ENCODE peak calls at places on chromosomes 12 and 14, in four cellular contexts. One of them, this sample, is unnamed.

GRCh38 chr12:76762556-76762955 is 1.4 kb upstream of the ZDHHC17 start:
- DNase-seq in heart right ventricle: no peak
- DNase-seq in bronchial epithelial cell: no peak
- DNase-seq in lung: no peak
- DNase-seq in this sample: no peak

GRCh38 chr12:67727652-67728295 is 79.2 kb downstream of the DYRK2 start:
- DNase-seq in heart right ventricle: no peak
- DNase-seq in bronchial epithelial cell: no peak
- DNase-seq in lung: no peak
- DNase-seq in this sample: peak; percentile 50

GRCh38 chr14:95877633-95878032 is 1.0 kb downstream of the TUNAR start:
- DNase-seq in heart right ventricle: no peak
- DNase-seq in bronchial epithelial cell: no peak
- DNase-seq in lung: no peak
- DNase-seq in this sample: no peak

GRCh38 chr12:109880938-109881337 is 597 bp upstream of the GLTP start:
- DNase-seq in heart right ventricle: no peak
- DNase-seq in bronchial epithelial cell: peak; percentile 22
- DNase-seq in lung: no peak
- DNase-seq in this sample: no peak

GRCh38 chr12:2359725-2360629 is 307.2 kb downstream of the CACNA1C start:
- DNase-seq in heart right ventricle: no peak
- DNase-seq in bronchial epithelial cell: no peak
- DNase-seq in lung: no peak
- DNase-seq in this sample: no peak

GRCh38 chr14:31419179-31420012 is 954 bp downstream of the HEATR5A start:
- DNase-seq in heart right ventricle: no peak
- DNase-seq in bronchial epithelial cell: peak; percentile 38
- DNase-seq in lung: no peak
- DNase-seq in this sample: peak; percentile 70

GRCh38 chr14:68865542-68865941 is 72.7 kb upstream of the ZFP36L1 start:
- DNase-seq in heart right ventricle: no peak
- DNase-seq in bronchial epithelial cell: no peak
- DNase-seq in lung: no peak
- DNase-seq in this sample: no peak

GRCh38 chr14:63781686-63782085 is 53.8 kb upstream of the SGPP1 start:
- DNase-seq in heart right ventricle: no peak
- DNase-seq in bronchial epithelial cell: peak; percentile 43
- DNase-seq in lung: no peak
- DNase-seq in this sample: no peak

GRCh38 chr14:79544671-79545070 is 666.6 kb downstream of the DIO2 start:
- DNase-seq in heart right ventricle: no peak
- DNase-seq in bronchial epithelial cell: no peak
- DNase-seq in lung: no peak
- DNase-seq in this sample: no peak

GRCh38 chr12:85279449-85280137 is 427 bp upstream of the ALX1 start:
- DNase-seq in heart right ventricle: no peak
- DNase-seq in bronchial epithelial cell: no peak
- DNase-seq in lung: no peak
- DNase-seq in this sample: no peak

GRCh38 chr14:73645248-73645610 is 443 bp downstream of the DNAL1 start:
- DNase-seq in heart right ventricle: peak; percentile 4
- DNase-seq in bronchial epithelial cell: no peak
- DNase-seq in lung: no peak
- DNase-seq in this sample: no peak

GRCh38 chr12:14399871-14400270 is 34.4 kb downstream of the ATF7IP start:
- DNase-seq in heart right ventricle: no peak
- DNase-seq in bronchial epithelial cell: peak; percentile 82
- DNase-seq in lung: no peak
- DNase-seq in this sample: peak; percentile 48

GRCh38 chr14:33401326-33401725 is 462.6 kb downstream of the NPAS3 start:
- DNase-seq in heart right ventricle: no peak
- DNase-seq in bronchial epithelial cell: no peak
- DNase-seq in lung: no peak
- DNase-seq in this sample: no peak

GRCh38 chr12:27424631-27425230 is 21.8 kb upstream of the SMCO2 start:
- DNase-seq in heart right ventricle: peak; percentile 41
- DNase-seq in bronchial epithelial cell: peak; percentile 54
- DNase-seq in lung: no peak
- DNase-seq in this sample: peak; percentile 76

GRCh38 chr12:103824845-103825244 is 16.2 kb downstream of the NT5DC3 start:
- DNase-seq in heart right ventricle: no peak
- DNase-seq in bronchial epithelial cell: no peak
- DNase-seq in lung: no peak
- DNase-seq in this sample: no peak

GRCh38 chr12:84397279-84397678 is 515.3 kb downstream of the SLC6A15 start:
- DNase-seq in heart right ventricle: no peak
- DNase-seq in bronchial epithelial cell: peak; percentile 27
- DNase-seq in lung: no peak
- DNase-seq in this sample: peak; percentile 1

GRCh38 chr12:71562681-71563595 is 100.7 kb downstream of the ZFC3H1 start:
- DNase-seq in heart right ventricle: no peak
- DNase-seq in bronchial epithelial cell: no peak
- DNase-seq in lung: no peak
- DNase-seq in this sample: no peak

GRCh38 chr12:21819678-21820077 is 45.2 kb upstream of the KCNJ8 start:
- DNase-seq in heart right ventricle: no peak
- DNase-seq in bronchial epithelial cell: peak; percentile 20
- DNase-seq in lung: no peak
- DNase-seq in this sample: no peak

GRCh38 chr12:99706736-99707473 is 59.4 kb downstream of the GARIN6 start:
- DNase-seq in heart right ventricle: no peak
- DNase-seq in bronchial epithelial cell: peak; percentile 13
- DNase-seq in lung: no peak
- DNase-seq in this sample: no peak

GRCh38 chr14:91369628-91370445 is 47.8 kb downstream of the CCDC88C start:
- DNase-seq in heart right ventricle: no peak
- DNase-seq in bronchial epithelial cell: peak; percentile 55
- DNase-seq in lung: peak; percentile 47
- DNase-seq in this sample: peak; percentile 12

GRCh38 chr12:54663603-54664002 is 15.4 kb upstream of the DCD start:
- DNase-seq in heart right ventricle: no peak
- DNase-seq in bronchial epithelial cell: no peak
- DNase-seq in lung: no peak
- DNase-seq in this sample: no peak

GRCh38 chr14:100778951-100779690 is 46.8 kb upstream of the MEG3 start:
- DNase-seq in heart right ventricle: no peak
- DNase-seq in bronchial epithelial cell: no peak
- DNase-seq in lung: no peak
- DNase-seq in this sample: no peak

GRCh38 chr12:127903146-127903545 is 363.8 kb upstream of the TMEM132C start:
- DNase-seq in heart right ventricle: no peak
- DNase-seq in bronchial epithelial cell: no peak
- DNase-seq in lung: no peak
- DNase-seq in this sample: peak; percentile 51

GRCh38 chr12:60844875-60845274 is 1249.0 kb downstream of the SLC16A7 start:
- DNase-seq in heart right ventricle: no peak
- DNase-seq in bronchial epithelial cell: no peak
- DNase-seq in lung: no peak
- DNase-seq in this sample: no peak

GRCh38 chr14:76084374-76084773 is 67.3 kb upstream of the GPATCH2L start:
- DNase-seq in heart right ventricle: no peak
- DNase-seq in bronchial epithelial cell: no peak
- DNase-seq in lung: no peak
- DNase-seq in this sample: no peak

GRCh38 chr12:4355843-4356327 is 23.6 kb downstream of the FGF23 start:
- DNase-seq in heart right ventricle: peak; percentile 31
- DNase-seq in bronchial epithelial cell: peak; percentile 40
- DNase-seq in lung: no peak
- DNase-seq in this sample: peak; percentile 11

GRCh38 chr12:114945351-114945750 is 261.4 kb upstream of the TBX3 start:
- DNase-seq in heart right ventricle: no peak
- DNase-seq in bronchial epithelial cell: no peak
- DNase-seq in lung: no peak
- DNase-seq in this sample: no peak

GRCh38 chr12:24177889-24178288 is 228.4 kb upstream of the SOX5 start:
- DNase-seq in heart right ventricle: no peak
- DNase-seq in bronchial epithelial cell: no peak
- DNase-seq in lung: no peak
- DNase-seq in this sample: no peak

GRCh38 chr14:49019467-49020100 is 566.6 kb downstream of the RPS29 start:
- DNase-seq in heart right ventricle: no peak
- DNase-seq in bronchial epithelial cell: no peak
- DNase-seq in lung: no peak
- DNase-seq in this sample: no peak

GRCh38 chr14:31320216-31320615 is 100.1 kb downstream of the HEATR5A start:
- DNase-seq in heart right ventricle: peak; percentile 66
- DNase-seq in bronchial epithelial cell: no peak
- DNase-seq in lung: no peak
- DNase-seq in this sample: no peak

GRCh38 chr14:61480704-61481285 is 159.4 kb downstream of the PRKCH start:
- DNase-seq in heart right ventricle: no peak
- DNase-seq in bronchial epithelial cell: no peak
- DNase-seq in lung: no peak
- DNase-seq in this sample: no peak

GRCh38 chr14:74261288-74261687 is 22.0 kb downstream of the VSX2 start:
- DNase-seq in heart right ventricle: no peak
- DNase-seq in bronchial epithelial cell: peak; percentile 48
- DNase-seq in lung: no peak
- DNase-seq in this sample: no peak

GRCh38 chr12:40232602-40233001 is 7.8 kb downstream of the LRRK2 start:
- DNase-seq in heart right ventricle: no peak
- DNase-seq in bronchial epithelial cell: no peak
- DNase-seq in lung: no peak
- DNase-seq in this sample: no peak

GRCh38 chr14:30283822-30284446 is 275.0 kb upstream of the G2E3 start:
- DNase-seq in heart right ventricle: no peak
- DNase-seq in bronchial epithelial cell: peak; percentile 69
- DNase-seq in lung: no peak
- DNase-seq in this sample: peak; percentile 48

GRCh38 chr12:7501031-7501585 is 2.5 kb downstream of the CD163 start:
- DNase-seq in heart right ventricle: no peak
- DNase-seq in bronchial epithelial cell: peak; percentile 6
- DNase-seq in lung: no peak
- DNase-seq in this sample: peak; percentile 8

GRCh38 chr14:93648440-93649168 is 139.7 kb downstream of the PRIMA1 start:
- DNase-seq in heart right ventricle: no peak
- DNase-seq in bronchial epithelial cell: peak; percentile 30
- DNase-seq in lung: no peak
- DNase-seq in this sample: no peak
- TF ChIP-seq CTCF in heart right ventricle: no peak
- TF ChIP-seq CTCF in bronchial epithelial cell: peak; percentile 40
- TF ChIP-seq CTCF in lung: no peak
- TF ChIP-seq CTCF in this sample: no peak

GRCh38 chr14:24309538-24310386 is at the start of gene LTB4R2:
- DNase-seq in heart right ventricle: no peak
- DNase-seq in bronchial epithelial cell: peak; percentile 82
- DNase-seq in lung: no peak
- DNase-seq in this sample: no peak
- H3K4me3 ChIP-seq in heart right ventricle: peak within 1 kb of the TSS; percentile 46
- H3K4me3 ChIP-seq in bronchial epithelial cell: peak within 1 kb of the TSS; percentile 28
- H3K4me3 ChIP-seq in lung: peak within 1 kb of the TSS; percentile 42
- H3K4me3 ChIP-seq in this sample: peak within 1 kb of the TSS; percentile 21

DNA sequence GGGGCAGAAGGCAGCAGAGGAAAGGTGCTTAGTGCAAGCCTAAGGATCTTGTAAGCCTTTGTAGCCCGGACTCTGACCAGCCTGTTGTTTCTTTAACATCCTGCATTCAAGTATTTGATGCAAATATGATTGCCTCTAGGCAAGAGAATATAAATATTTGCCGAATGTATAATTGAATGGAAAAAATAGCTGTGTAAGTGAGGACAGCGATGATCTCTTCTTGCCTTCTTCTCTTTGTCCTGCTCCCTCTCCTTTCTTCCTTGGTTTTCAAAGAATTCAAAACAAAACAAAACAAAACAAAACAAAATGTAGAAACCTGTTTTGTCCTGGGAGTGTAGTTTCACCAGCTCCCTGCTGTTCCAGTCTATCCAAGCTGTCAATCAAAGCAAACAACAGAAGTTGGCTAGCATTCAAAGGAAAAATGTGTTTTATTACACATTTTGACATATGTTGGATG is 74.9 kb upstream of the CPM start:
- DNase-seq in heart right ventricle: no peak
- DNase-seq in bronchial epithelial cell: peak; percentile 66
- DNase-seq in lung: no peak
- DNase-seq in this sample: peak; percentile 42
- TF ChIP-seq CTCF in heart right ventricle: no peak
- TF ChIP-seq CTCF in bronchial epithelial cell: no peak
- TF ChIP-seq CTCF in lung: no peak
- TF ChIP-seq CTCF in this sample: no peak

GRCh38 chr12:65830305-65830704 is 6.0 kb downstream of the HMGA2 start:
- DNase-seq in heart right ventricle: no peak
- DNase-seq in bronchial epithelial cell: peak; percentile 60
- DNase-seq in lung: no peak
- DNase-seq in this sample: peak; percentile 51

GRCh38 chr12:65835256-65835655 is 11.0 kb downstream of the HMGA2 start:
- DNase-seq in heart right ventricle: no peak
- DNase-seq in bronchial epithelial cell: no peak
- DNase-seq in lung: no peak
- DNase-seq in this sample: no peak

GRCh38 chr12:65829716-65830115 is 5.4 kb downstream of the HMGA2 start:
- DNase-seq in heart right ventricle: no peak
- DNase-seq in bronchial epithelial cell: no peak
- DNase-seq in lung: no peak
- DNase-seq in this sample: no peak

GRCh38 chr12:65834146-65834935 is 10.1 kb downstream of the HMGA2 start:
- DNase-seq in heart right ventricle: no peak
- DNase-seq in bronchial epithelial cell: no peak
- DNase-seq in lung: no peak
- DNase-seq in this sample: no peak

GRCh38 chr12:65832217-65832616 is 7.9 kb downstream of the HMGA2 start:
- DNase-seq in heart right ventricle: no peak
- DNase-seq in bronchial epithelial cell: peak; percentile 57
- DNase-seq in lung: no peak
- DNase-seq in this sample: peak; percentile 39
- H3K4me3 ChIP-seq in heart right ventricle: no peak overlapping the region
- H3K4me3 ChIP-seq in bronchial epithelial cell: no peak overlapping the region
- H3K4me3 ChIP-seq in lung: no peak overlapping the region
- H3K4me3 ChIP-seq in this sample: no peak overlapping the region